ENCODE peak calls at places on chromosomes 6 and 20, in five cellular contexts. N is CD8-positive, alpha-beta T cell; R is tibial artery; D is HEK293T; T is CD4-positive, alpha-beta memory T cell. J is an unnamed sample.

GRCh38 chr6:34059136-34059731 is 86.7 kb downstream of the GRM4 start:
- DNase-seq in N (no peak), R (no peak), D (no peak), T (no peak), J (no peak)

GRCh38 chr6:6646859-6647258 is 58.3 kb downstream of the LY86 start:
- DNase-seq in N (no peak), R (no peak), D (no peak), T (no peak), J (no peak)

GRCh38 chr20:50572922-50573777 is 63.0 kb downstream of the PTPN1 start:
- DNase-seq in N (no peak), R (peak), D (no peak), T (no peak), J (no peak)

GRCh38 chr6:44006123-44006871 is 121.0 kb downstream of the MRPL14 start:
- DNase-seq in N (no peak), R (peak), D (no peak), T (no peak), J (no peak)

GRCh38 chr6:13011612-13012146 is 295.1 kb downstream of the PHACTR1 start:
- DNase-seq in N (no peak), R (no peak), D (no peak), T (no peak), J (no peak)

GRCh38 chr20:12928755-12929401 is 79.9 kb upstream of the SPTLC3 start:
- DNase-seq in N (no peak), R (no peak), D (no peak), T (no peak), J (peak)

GRCh38 chr20:40160151-40160550 is 528.9 kb downstream of the MAFB start:
- DNase-seq in N (no peak), R (peak), D (peak), T (no peak), J (peak)

GRCh38 chr6:135647521-135647920 is 150.0 kb upstream of the AHI1 start:
- DNase-seq in N (no peak), R (no peak), D (no peak), T (no peak), J (no peak)

GRCh38 chr20:33005132-33005566 is 916 bp upstream of the SUN5 start:
- DNase-seq in N (no peak), R (no peak), D (no peak), T (peak), J (no peak)

GRCh38 chr20:19885981-19886665 is 128.1 kb downstream of the RIN2 start:
- DNase-seq in N (no peak), R (peak), D (no peak), T (no peak), J (peak)

GRCh38 chr6:12567682-12568081 is 148.9 kb upstream of the PHACTR1 start:
- DNase-seq in N (no peak), R (no peak), D (no peak), T (no peak), J (no peak)

GRCh38 chr6:291697-292505 is at the start of gene DUSP22:
- DNase-seq in N (peak), R (peak), D (peak), T (peak), J (peak)

GRCh38 chr20:50003253-50003656 is 20.5 kb downstream of the SNAI1 start:
- DNase-seq in N (no peak), R (no peak), D (no peak), T (no peak), J (no peak)